ENCODE peak calls at places on chromosomes 13 and 19, in eight cellular contexts. One of them, this sample, is unnamed.

GRCh38 chr13:49443327-49443688 is 556 bp downstream of the CAB39L start:
- DNase-seq in colonic mucosa: no peak
- DNase-seq in prostate gland: peak; percentile 19
- DNase-seq in HCT116: no peak
- DNase-seq in tibial nerve: no peak
- DNase-seq in left ventricle myocardium inferior: no peak
- DNase-seq in upper lobe of left lung: no peak
- DNase-seq in tibial artery: no peak
- DNase-seq in this sample: no peak

GRCh38 chr19:1118999-1119398 is 15.2 kb downstream of the GPX4 start:
- DNase-seq in upper lobe of left lung: peak; percentile 84
- DNase-seq in tibial nerve: no peak
- DNase-seq in left ventricle myocardium inferior: no peak
- DNase-seq in tibial artery: no peak
- DNase-seq in HCT116: no peak
- DNase-seq in colonic mucosa: no peak
- DNase-seq in prostate gland: no peak
- DNase-seq in this sample: no peak

GRCh38 chr19:45952691-45953505 is 20.8 kb downstream of the NOVA2 start:
- DNase-seq in upper lobe of left lung: peak; percentile 63
- DNase-seq in left ventricle myocardium inferior: peak; percentile 40
- DNase-seq in tibial nerve: no peak
- DNase-seq in prostate gland: no peak
- DNase-seq in colonic mucosa: peak; percentile 39
- DNase-seq in HCT116: no peak
- DNase-seq in tibial artery: no peak
- DNase-seq in this sample: peak; percentile 62

GRCh38 chr13:30808600-30808999 is 73.3 kb downstream of the ALOX5AP start:
- DNase-seq in tibial nerve: no peak
- DNase-seq in colonic mucosa: no peak
- DNase-seq in HCT116: no peak
- DNase-seq in tibial artery: no peak
- DNase-seq in upper lobe of left lung: no peak
- DNase-seq in prostate gland: no peak
- DNase-seq in left ventricle myocardium inferior: no peak
- DNase-seq in this sample: no peak

GRCh38 chr13:112744306-112745021 is 54.6 kb downstream of the ATP11A start:
- DNase-seq in tibial artery: no peak
- DNase-seq in tibial nerve: no peak
- DNase-seq in prostate gland: no peak
- DNase-seq in left ventricle myocardium inferior: no peak
- DNase-seq in upper lobe of left lung: no peak
- DNase-seq in HCT116: no peak
- DNase-seq in colonic mucosa: no peak
- DNase-seq in this sample: no peak

GRCh38 chr13:19606152-19606551 is 27.3 kb upstream of the MPHOSPH8 start:
- DNase-seq in prostate gland: no peak
- DNase-seq in upper lobe of left lung: no peak
- DNase-seq in HCT116: no peak
- DNase-seq in tibial artery: no peak
- DNase-seq in left ventricle myocardium inferior: no peak
- DNase-seq in tibial nerve: no peak
- DNase-seq in colonic mucosa: no peak
- DNase-seq in this sample: no peak

GRCh38 chr13:54449922-54450321 is 1421.3 kb downstream of the OLFM4 start:
- DNase-seq in tibial nerve: no peak
- DNase-seq in upper lobe of left lung: no peak
- DNase-seq in prostate gland: no peak
- DNase-seq in colonic mucosa: no peak
- DNase-seq in left ventricle myocardium inferior: no peak
- DNase-seq in tibial artery: no peak
- DNase-seq in HCT116: no peak
- DNase-seq in this sample: no peak

GRCh38 chr19:10045371-10045770 is 32.1 kb downstream of the RDH8 start:
- DNase-seq in HCT116: no peak
- DNase-seq in prostate gland: no peak
- DNase-seq in upper lobe of left lung: no peak
- DNase-seq in left ventricle myocardium inferior: no peak
- DNase-seq in tibial artery: no peak
- DNase-seq in tibial nerve: no peak
- DNase-seq in colonic mucosa: no peak
- DNase-seq in this sample: no peak

GRCh38 chr13:76708138-76708537 is 178.1 kb downstream of the KCTD12 start:
- DNase-seq in tibial nerve: no peak
- DNase-seq in colonic mucosa: no peak
- DNase-seq in left ventricle myocardium inferior: peak; percentile 18
- DNase-seq in prostate gland: no peak
- DNase-seq in HCT116: no peak
- DNase-seq in tibial artery: no peak
- DNase-seq in upper lobe of left lung: no peak
- DNase-seq in this sample: no peak

GRCh38 chr19:13019330-13019729 is 24.1 kb downstream of the NFIX start:
- DNase-seq in tibial nerve: no peak
- DNase-seq in tibial artery: no peak
- DNase-seq in prostate gland: no peak
- DNase-seq in upper lobe of left lung: no peak
- DNase-seq in left ventricle myocardium inferior: no peak
- DNase-seq in HCT116: no peak
- DNase-seq in colonic mucosa: no peak
- DNase-seq in this sample: no peak
- H3K4me1 ChIP-seq in tibial nerve: no peaks in the 10 kb centered on the region
- H3K4me1 ChIP-seq in tibial artery: peaks cover 94% of the 10 kb centered on the region
- H3K4me1 ChIP-seq in prostate gland: peaks cover 38% of the 10 kb centered on the region
- H3K4me1 ChIP-seq in upper lobe of left lung: peaks cover 98% of the 10 kb centered on the region
- H3K4me1 ChIP-seq in left ventricle myocardium inferior: peaks cover 100% of the 10 kb centered on the region
- H3K4me1 ChIP-seq in HCT116: no peaks in the 10 kb centered on the region
- H3K4me1 ChIP-seq in colonic mucosa: peaks cover 4% of the 10 kb centered on the region
- H3K4me1 ChIP-seq in this sample: no peaks in the 10 kb centered on the region

GRCh38 chr19:2477141-2477710 is 1.3 kb downstream of the GADD45B start:
- DNase-seq in colonic mucosa: peak; percentile 77
- DNase-seq in tibial artery: no peak
- DNase-seq in left ventricle myocardium inferior: peak; percentile 57
- DNase-seq in upper lobe of left lung: peak; percentile 89
- DNase-seq in tibial nerve: no peak
- DNase-seq in prostate gland: peak; percentile 47
- DNase-seq in HCT116: no peak
- DNase-seq in this sample: no peak

GRCh38 chr19:2475018-2475701 is 767 bp upstream of the GADD45B start:
- DNase-seq in HCT116: no peak
- DNase-seq in left ventricle myocardium inferior: peak; percentile 62
- DNase-seq in prostate gland: peak; percentile 41
- DNase-seq in colonic mucosa: peak; percentile 71
- DNase-seq in tibial nerve: no peak
- DNase-seq in tibial artery: peak; percentile 55
- DNase-seq in upper lobe of left lung: peak; percentile 93
- DNase-seq in this sample: peak; percentile 65

GRCh38 chr19:2475702-2476450 is at the start of gene GADD45B:
- DNase-seq in tibial artery: peak; percentile 97
- DNase-seq in HCT116: peak; percentile 95
- DNase-seq in upper lobe of left lung: peak; percentile 99
- DNase-seq in left ventricle myocardium inferior: peak; percentile 98
- DNase-seq in colonic mucosa: peak; percentile 98
- DNase-seq in tibial nerve: peak; percentile 99
- DNase-seq in prostate gland: peak; percentile 98
- DNase-seq in this sample: peak; percentile 98

GRCh38 chr19:2477732-2478191 is 1.8 kb downstream of the GADD45B start:
- DNase-seq in upper lobe of left lung: peak; percentile 82
- DNase-seq in HCT116: no peak
- DNase-seq in tibial nerve: no peak
- DNase-seq in left ventricle myocardium inferior: no peak
- DNase-seq in tibial artery: peak; percentile 47
- DNase-seq in prostate gland: peak; percentile 36
- DNase-seq in colonic mucosa: peak; percentile 61
- DNase-seq in this sample: no peak

GRCh38 chr19:2476451-2477140 is 669 bp downstream of the GADD45B start:
- DNase-seq in colonic mucosa: peak; percentile 73
- DNase-seq in left ventricle myocardium inferior: peak; percentile 49
- DNase-seq in tibial artery: peak; percentile 56
- DNase-seq in prostate gland: no peak
- DNase-seq in HCT116: no peak
- DNase-seq in upper lobe of left lung: peak; percentile 88
- DNase-seq in tibial nerve: no peak
- DNase-seq in this sample: no peak
- H3K36me3 ChIP-seq in colonic mucosa: no peaks in the 10 kb centered on the region
- H3K36me3 ChIP-seq in left ventricle myocardium inferior: peaks cover 13% of the 10 kb centered on the region
- H3K36me3 ChIP-seq in tibial artery: peaks cover 13% of the 10 kb centered on the region
- H3K36me3 ChIP-seq in prostate gland: no peaks in the 10 kb centered on the region
- H3K36me3 ChIP-seq in HCT116: peaks cover 2% of the 10 kb centered on the region
- H3K36me3 ChIP-seq in upper lobe of left lung: peaks cover 9% of the 10 kb centered on the region
- H3K36me3 ChIP-seq in tibial nerve: no peaks in the 10 kb centered on the region
- H3K36me3 ChIP-seq in this sample: no peaks in the 10 kb centered on the region

DNA sequence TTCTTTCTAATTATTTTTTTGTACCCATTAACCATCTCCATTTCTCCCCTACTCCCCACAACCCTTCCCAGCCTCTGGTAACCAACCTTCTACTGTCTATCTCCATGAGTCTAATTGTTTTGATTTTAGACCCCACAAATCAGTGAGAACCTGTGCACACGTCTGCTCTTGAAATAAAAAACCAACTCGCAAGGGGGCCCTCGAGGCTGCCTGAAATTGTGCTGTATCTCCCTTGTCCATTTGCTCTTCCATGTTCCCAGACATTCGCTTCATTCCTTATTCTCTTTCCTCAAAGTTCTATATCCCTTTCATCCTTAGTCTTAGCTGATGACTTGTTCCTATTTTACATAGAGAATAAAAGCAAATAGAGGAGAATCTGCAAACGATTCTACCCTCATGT is 95.0 kb downstream of the GPC5 start:
- DNase-seq in left ventricle myocardium inferior: no peak
- DNase-seq in tibial nerve: no peak
- DNase-seq in HCT116: no peak
- DNase-seq in tibial artery: no peak
- DNase-seq in prostate gland: no peak
- DNase-seq in colonic mucosa: no peak
- DNase-seq in upper lobe of left lung: no peak
- DNase-seq in this sample: no peak
- H3K4me1 ChIP-seq in left ventricle myocardium inferior: no peaks in the 10 kb centered on the region
- H3K4me1 ChIP-seq in tibial nerve: no peaks in the 10 kb centered on the region
- H3K4me1 ChIP-seq in HCT116: no peaks in the 10 kb centered on the region
- H3K4me1 ChIP-seq in tibial artery: peaks cover 5% of the 10 kb centered on the region
- H3K4me1 ChIP-seq in prostate gland: no peaks in the 10 kb centered on the region
- H3K4me1 ChIP-seq in colonic mucosa: no peaks in the 10 kb centered on the region
- H3K4me1 ChIP-seq in upper lobe of left lung: no peaks in the 10 kb centered on the region
- H3K4me1 ChIP-seq in this sample: no peaks in the 10 kb centered on the region

DNA sequence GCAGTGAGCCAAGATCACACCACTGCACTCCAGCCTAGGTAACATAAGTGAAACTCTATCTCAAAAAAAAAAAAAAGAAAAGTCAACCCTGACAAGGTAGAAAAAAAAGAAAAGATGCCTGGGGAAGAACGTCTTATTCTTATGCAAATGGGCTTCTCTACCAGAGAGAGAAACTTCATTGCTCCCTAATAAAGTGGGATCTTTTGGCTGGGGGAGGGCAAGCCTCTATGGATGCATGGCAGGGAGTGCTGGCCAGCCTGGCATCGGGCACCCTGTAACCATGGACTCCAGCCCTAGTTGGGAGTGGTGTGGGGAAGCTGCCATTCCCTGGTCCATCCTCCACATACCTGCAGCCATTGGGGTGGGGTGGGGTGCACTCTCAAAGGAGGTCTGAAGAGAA is 30.7 kb upstream of the ZNF728 start:
- DNase-seq in colonic mucosa: no peak
- DNase-seq in prostate gland: no peak
- DNase-seq in left ventricle myocardium inferior: no peak
- DNase-seq in tibial artery: no peak
- DNase-seq in upper lobe of left lung: peak; percentile 6
- DNase-seq in HCT116: no peak
- DNase-seq in tibial nerve: no peak
- DNase-seq in this sample: no peak
- H3K36me3 ChIP-seq in colonic mucosa: no peaks in the 10 kb centered on the region
- H3K36me3 ChIP-seq in prostate gland: no peaks in the 10 kb centered on the region
- H3K36me3 ChIP-seq in left ventricle myocardium inferior: no peaks in the 10 kb centered on the region
- H3K36me3 ChIP-seq in tibial artery: no peaks in the 10 kb centered on the region
- H3K36me3 ChIP-seq in upper lobe of left lung: no peaks in the 10 kb centered on the region
- H3K36me3 ChIP-seq in HCT116: no peaks in the 10 kb centered on the region
- H3K36me3 ChIP-seq in tibial nerve: no peaks in the 10 kb centered on the region
- H3K36me3 ChIP-seq in this sample: no peaks in the 10 kb centered on the region

GRCh38 chr19:48631254-48631653 is 5.9 kb downstream of the DBP start:
- DNase-seq in upper lobe of left lung: no peak
- DNase-seq in left ventricle myocardium inferior: no peak
- DNase-seq in tibial nerve: no peak
- DNase-seq in prostate gland: no peak
- DNase-seq in colonic mucosa: no peak
- DNase-seq in tibial artery: no peak
- DNase-seq in HCT116: no peak
- DNase-seq in this sample: no peak
- H3K4me1 ChIP-seq in upper lobe of left lung: peaks cover 65% of the 10 kb centered on the region
- H3K4me1 ChIP-seq in left ventricle myocardium inferior: peaks cover 67% of the 10 kb centered on the region
- H3K4me1 ChIP-seq in tibial nerve: no peaks in the 10 kb centered on the region
- H3K4me1 ChIP-seq in prostate gland: peaks cover 15% of the 10 kb centered on the region
- H3K4me1 ChIP-seq in colonic mucosa: peaks cover 47% of the 10 kb centered on the region
- H3K4me1 ChIP-seq in tibial artery: peaks cover 43% of the 10 kb centered on the region
- H3K4me1 ChIP-seq in HCT116: peaks cover 47% of the 10 kb centered on the region
- H3K4me1 ChIP-seq in this sample: peaks cover 62% of the 10 kb centered on the region

DNA sequence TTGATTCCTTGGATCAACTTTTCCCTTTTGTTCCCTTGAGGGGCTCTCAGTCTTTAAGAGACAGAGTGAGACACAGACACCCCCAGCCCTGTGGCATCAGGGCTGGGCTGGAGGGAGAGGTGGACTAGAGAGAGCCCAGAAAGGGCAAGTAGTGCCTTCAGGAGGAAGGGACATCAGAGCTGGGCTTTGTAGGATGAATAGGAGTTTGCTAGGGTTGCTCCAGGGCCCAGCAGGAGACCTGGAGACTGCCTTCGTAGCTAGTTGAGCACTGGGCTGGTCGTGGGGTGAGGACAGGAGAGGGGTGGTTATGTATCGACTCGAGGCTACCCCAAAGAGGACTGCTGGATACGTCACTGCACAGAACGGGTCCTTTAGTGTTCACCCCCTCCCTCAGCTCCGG is 5.4 kb downstream of the MAP1S start:
- DNase-seq in HCT116: no peak
- DNase-seq in tibial nerve: no peak
- DNase-seq in upper lobe of left lung: no peak
- DNase-seq in left ventricle myocardium inferior: no peak
- DNase-seq in prostate gland: no peak
- DNase-seq in tibial artery: no peak
- DNase-seq in colonic mucosa: no peak
- DNase-seq in this sample: no peak
- H3K36me3 ChIP-seq in HCT116: peaks cover 20% of the 10 kb centered on the region
- H3K36me3 ChIP-seq in tibial nerve: no peaks in the 10 kb centered on the region
- H3K36me3 ChIP-seq in upper lobe of left lung: peaks cover 61% of the 10 kb centered on the region
- H3K36me3 ChIP-seq in left ventricle myocardium inferior: peaks cover 66% of the 10 kb centered on the region
- H3K36me3 ChIP-seq in prostate gland: no peaks in the 10 kb centered on the region
- H3K36me3 ChIP-seq in tibial artery: peaks cover 79% of the 10 kb centered on the region
- H3K36me3 ChIP-seq in colonic mucosa: peaks cover 10% of the 10 kb centered on the region
- H3K36me3 ChIP-seq in this sample: no peaks in the 10 kb centered on the region